ENCODE peak calls at places on chromosomes 3 and 15, in ten cellular contexts. O is RPMI8226; T is HFFc6; A is GDM1; U is astrocyte of the spinal cord; P is activated T-cell treated with anti-CD3 and anti-CD28 coated beads, Interleukin-2, amount 50 U/mL, for 72 hours; G is WTC11; R is endothelial cell; W is Caco-2; Z is globus pallidus. N is an unnamed sample.

GRCh38 chr15:70584838-70585706 is 178.3 kb downstream of the UACA start:
- DNase-seq in Z (no peak), O (no peak), R (peak), G (peak), W (peak), A (no peak), U (peak), T (peak), P (peak), N (peak)

GRCh38 chr15:68640791-68641331 is 62.1 kb downstream of the CORO2B start:
- DNase-seq in O (no peak), Z (no peak), T (no peak), R (no peak), P (no peak), U (no peak), A (no peak), G (no peak), W (no peak), N (peak)

GRCh38 chr3:50100956-50101845 is 12.5 kb downstream of the RBM5 start:
- DNase-seq in T (no peak), Z (no peak), G (no peak), P (no peak), W (peak), A (no peak), O (no peak), U (peak), R (no peak), N (no peak)

GRCh38 chr3:170037463-170038433 is at the start of gene GPR160:
- DNase-seq in R (peak), Z (peak), G (peak), T (no peak), O (peak), W (peak), P (peak), U (peak), A (peak), N (peak)

GRCh38 chr3:29642393-29643033 is 361.6 kb downstream of the RBMS3 start:
- DNase-seq in O (no peak), P (no peak), T (peak), A (no peak), Z (no peak), W (no peak), U (peak), R (no peak), G (no peak), N (peak)

GRCh38 chr15:88894819-88895767 is at the start of gene HAPLN3:
- DNase-seq in T (no peak), W (no peak), Z (no peak), R (peak), O (peak), G (peak), A (no peak), P (peak), U (no peak), N (peak)

GRCh38 chr3:31341130-31341529 is 191.6 kb upstream of the STT3B start:
- DNase-seq in R (peak), G (peak), Z (no peak), A (no peak), P (no peak), U (no peak), O (no peak), T (no peak), W (peak), N (no peak)

GRCh38 chr15:38671675-38672141 is 107.1 kb upstream of the RASGRP1 start:
- DNase-seq in P (peak), A (no peak), U (no peak), W (no peak), R (no peak), T (no peak), G (no peak), Z (no peak), O (no peak), N (no peak)

GRCh38 chr15:74396146-74396438 is 28.6 kb upstream of the CYP11A1 start:
- DNase-seq in P (no peak), O (no peak), R (no peak), G (no peak), W (no peak), U (no peak), A (no peak), T (no peak), Z (no peak), N (no peak)

GRCh38 chr3:141370065-141370533 is 1.8 kb downstream of the ZBTB38 start:
- DNase-seq in R (peak), O (peak), U (peak), W (peak), Z (peak), P (peak), A (peak), T (peak), G (peak), N (peak)

GRCh38 chr3:123440181-123440580 is 8.7 kb downstream of the ADCY5 start:
- DNase-seq in W (no peak), O (no peak), A (no peak), G (no peak), P (no peak), U (no peak), Z (peak), R (no peak), T (no peak), N (no peak)

GRCh38 chr15:42133892-42134502 is 22.4 kb downstream of the PLA2G4F start:
- DNase-seq in A (peak), T (peak), U (no peak), W (peak), O (peak), Z (no peak), R (peak), G (peak), P (peak), N (peak)

N was measured in choroid plexus epithelial cell.